ENCODE peak calls at places on chromosomes 12 and 14, in five cellular contexts. H is IMR-90, C is foreskin fibroblast, L is A673, G is MM.1S. K is an unnamed sample.
A peak's percentile ranks its signal among the peaks of the same experiment; 100 is the strongest.

GRCh38 chr12:90163975-90164374 is 455.3 kb upstream of the ATP2B1 start:
- DNase-seq in H (no peak), C (no peak), L (peak; percentile 9), G (no peak), K (no peak)

GRCh38 chr14:81521356-81521755 is 12.3 kb downstream of the SEL1L start:
- DNase-seq in H (no peak), C (no peak), L (no peak), G (no peak), K (no peak)

GRCh38 chr14:92490239-92490959 is 23.2 kb upstream of the RIN3 start:
- DNase-seq in H (peak; percentile 23), C (no peak), L (no peak), G (no peak), K (no peak)

GRCh38 chr12:2396448-2396871 is 343.7 kb downstream of the CACNA1C start:
- DNase-seq in H (peak; percentile 52), C (peak; percentile 23), L (no peak), G (no peak), K (peak; percentile 76)

GRCh38 chr14:59829469-59829868 is 41.1 kb downstream of the RTN1 start:
- DNase-seq in H (no peak), C (no peak), L (peak; percentile 25), G (no peak), K (no peak)

GRCh38 chr12:133080051-133080618 is 588 bp upstream of the ZNF140 start:
- DNase-seq in H (peak; percentile 99), C (peak; percentile 100), L (peak; percentile 99), G (peak; percentile 93), K (peak; percentile 99)

GRCh38 chr12:92860521-92860920 is 68.6 kb downstream of the EEA1 start:
- DNase-seq in H (peak; percentile 31), C (no peak), L (no peak), G (no peak), K (no peak)

GRCh38 chr14:20866194-20866593 is 25.0 kb upstream of the RNASE3 start:
- DNase-seq in H (no peak), C (no peak), L (no peak), G (no peak), K (no peak)

GRCh38 chr12:78261901-78262300 is 431.2 kb downstream of the NAV3 start:
- DNase-seq in H (no peak), C (no peak), L (no peak), G (no peak), K (no peak)

GRCh38 chr12:1629338-1630080 is 478 bp downstream of the WNT5B start:
- DNase-seq in H (no peak), C (no peak), L (no peak), G (no peak), K (no peak)

GRCh38 chr12:108826807-108827721 is 30.3 kb downstream of the SSH1 start:
- DNase-seq in H (peak; percentile 60), C (no peak), L (no peak), G (no peak), K (no peak)

GRCh38 chr14:65940056-65940735 is 527.7 kb downstream of the FUT8 start:
- DNase-seq in H (no peak), C (no peak), L (peak; percentile 30), G (no peak), K (no peak)

GRCh38 chr14:53411110-53411509 is 258.0 kb upstream of the DDHD1 start:
- DNase-seq in H (peak; percentile 94), C (peak; percentile 87), L (no peak), G (no peak), K (no peak)

GRCh38 chr12:26648584-26648983 is 184.4 kb downstream of the ITPR2 start:
- DNase-seq in H (peak; percentile 95), C (peak; percentile 59), L (no peak), G (no peak), K (no peak)

GRCh38 chr12:100953677-100954076 is 159.1 kb downstream of the ANO4 start:
- DNase-seq in H (no peak), C (no peak), L (no peak), G (no peak), K (no peak)

GRCh38 chr14:70563417-70563816 is 28.6 kb upstream of the ADAM20 start:
- DNase-seq in H (no peak), C (no peak), L (no peak), G (no peak), K (no peak)

GRCh38 chr12:63863658-63864455 is 19.4 kb downstream of the SRGAP1 start:
- DNase-seq in H (peak; percentile 43), C (no peak), L (no peak), G (no peak), K (no peak)

GRCh38 chr14:84477996-84478395 is 1051.9 kb upstream of the FLRT2 start:
- DNase-seq in H (no peak), C (no peak), L (no peak), G (no peak), K (no peak)

GRCh38 chr12:7376196-7376595 is 67.8 kb downstream of the CD163L1 start:
- DNase-seq in H (peak; percentile 72), C (peak; percentile 72), L (no peak), G (no peak), K (no peak)

GRCh38 chr14:58736606-58737005 is 98.8 kb downstream of the DACT1 start:
- DNase-seq in H (no peak), C (no peak), L (no peak), G (no peak), K (no peak)

GRCh38 chr14:103121846-103122577 is 1.2 kb upstream of the TNFAIP2 start:
- DNase-seq in H (peak; percentile 53), C (no peak), L (peak; percentile 84), G (no peak), K (peak; percentile 89)

GRCh38 chr14:37592288-37593274 is 2.5 kb downstream of the FOXA1 start:
- DNase-seq in H (no peak), C (no peak), L (no peak), G (no peak), K (peak; percentile 73)

GRCh38 chr12:52601671-52602070 is 408 bp upstream of the KRT72 start:
- DNase-seq in H (no peak), C (no peak), L (no peak), G (no peak), K (peak; percentile 18)

GRCh38 chr12:113781415-113782198 is 184.5 kb downstream of the RBM19 start:
- DNase-seq in H (peak; percentile 59), C (peak; percentile 60), L (no peak), G (no peak), K (no peak)

GRCh38 chr12:50201987-50202521 is 34.9 kb upstream of the CERS5 start:
- DNase-seq in H (peak; percentile 96), C (peak; percentile 92), L (no peak), G (no peak), K (no peak)

GRCh38 chr12:93380480-93381121 is 2.9 kb downstream of the NUDT4 start:
- DNase-seq in H (peak; percentile 70), C (no peak), L (peak; percentile 21), G (peak; percentile 39), K (no peak)

GRCh38 chr12:39617887-39618286 is 1.7 kb downstream of the ABCD2 start:
- DNase-seq in H (no peak), C (no peak), L (no peak), G (peak; percentile 36), K (no peak)
- H3K4me3 ChIP-seq in H (no peak overlapping the region), C (no peak overlapping the region), L (no peak overlapping the region), G (peak overlapping the region; percentile 87), K (peak overlapping the region; percentile 62)

DNA sequence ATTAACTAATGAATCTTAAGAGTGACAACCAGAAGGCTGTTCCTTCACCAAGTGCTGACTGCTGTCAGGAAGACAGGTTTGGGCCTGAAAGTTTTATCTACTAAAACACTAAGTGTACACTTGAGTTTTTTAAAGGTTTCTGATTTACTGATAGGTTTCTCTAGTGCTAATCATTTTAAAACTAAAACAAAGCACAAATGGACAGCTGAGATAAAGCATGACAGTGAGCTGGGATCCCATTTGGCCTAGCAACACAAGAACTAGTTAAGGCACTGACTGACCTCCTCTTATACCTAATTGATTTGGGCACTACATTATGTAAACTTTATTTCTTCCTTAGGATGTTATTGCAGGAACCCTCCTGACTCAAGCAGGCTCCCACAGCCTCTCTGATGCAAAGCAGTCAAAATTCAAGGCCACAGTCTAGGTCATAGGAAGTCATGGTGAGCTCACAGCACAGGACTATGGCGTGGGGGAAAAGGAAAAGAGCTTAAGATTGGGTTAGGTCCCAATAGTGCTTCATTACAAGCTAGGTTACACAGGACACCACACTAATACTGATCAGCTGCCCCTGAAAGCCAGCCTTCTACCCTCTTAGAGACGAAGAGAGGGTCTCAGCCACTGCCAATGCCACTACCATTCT is 3.5 kb downstream of the STXBP6 start:
- DNase-seq in H (peak; percentile 26), C (peak; percentile 14), L (no peak), G (no peak), K (no peak)
- TF ChIP-seq CTCF in H (no peak), C (no peak), L (no peak), G (no peak), K (no peak)

DNA sequence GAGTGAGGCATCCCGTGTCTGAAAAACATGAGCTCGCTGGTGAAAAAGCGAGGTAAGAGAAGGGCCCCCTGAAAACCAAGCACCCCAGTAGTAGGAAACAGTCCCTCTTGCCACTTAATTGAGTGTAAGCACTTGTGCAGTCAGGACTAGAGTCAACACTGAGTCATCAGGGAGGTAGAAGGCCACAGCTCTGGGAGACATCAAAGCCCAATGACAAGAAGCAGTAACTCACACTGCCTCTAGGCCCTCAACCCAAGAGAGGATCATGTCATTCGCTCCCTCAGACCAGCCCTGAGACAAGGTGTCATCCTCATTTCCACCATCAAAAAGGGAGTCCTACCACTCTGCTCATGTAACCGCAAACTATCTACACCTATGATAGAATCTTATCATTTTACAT is 17.8 kb downstream of the POMT2 start:
- DNase-seq in H (peak; percentile 77), C (peak; percentile 55), L (no peak), G (no peak), K (no peak)
- H3K4me3 ChIP-seq in H (no peak overlapping the region), C (no peak overlapping the region), L (no peak overlapping the region), G (no peak overlapping the region), K (no peak overlapping the region)

GRCh38 chr14:97833291-97833690 is 1036.1 kb downstream of the VRK1 start:
- DNase-seq in H (no peak), C (no peak), L (no peak), G (no peak), K (no peak)
- TF ChIP-seq CTCF in H (no peak), C (no peak), L (no peak), G (no peak), K (no peak)

DNA sequence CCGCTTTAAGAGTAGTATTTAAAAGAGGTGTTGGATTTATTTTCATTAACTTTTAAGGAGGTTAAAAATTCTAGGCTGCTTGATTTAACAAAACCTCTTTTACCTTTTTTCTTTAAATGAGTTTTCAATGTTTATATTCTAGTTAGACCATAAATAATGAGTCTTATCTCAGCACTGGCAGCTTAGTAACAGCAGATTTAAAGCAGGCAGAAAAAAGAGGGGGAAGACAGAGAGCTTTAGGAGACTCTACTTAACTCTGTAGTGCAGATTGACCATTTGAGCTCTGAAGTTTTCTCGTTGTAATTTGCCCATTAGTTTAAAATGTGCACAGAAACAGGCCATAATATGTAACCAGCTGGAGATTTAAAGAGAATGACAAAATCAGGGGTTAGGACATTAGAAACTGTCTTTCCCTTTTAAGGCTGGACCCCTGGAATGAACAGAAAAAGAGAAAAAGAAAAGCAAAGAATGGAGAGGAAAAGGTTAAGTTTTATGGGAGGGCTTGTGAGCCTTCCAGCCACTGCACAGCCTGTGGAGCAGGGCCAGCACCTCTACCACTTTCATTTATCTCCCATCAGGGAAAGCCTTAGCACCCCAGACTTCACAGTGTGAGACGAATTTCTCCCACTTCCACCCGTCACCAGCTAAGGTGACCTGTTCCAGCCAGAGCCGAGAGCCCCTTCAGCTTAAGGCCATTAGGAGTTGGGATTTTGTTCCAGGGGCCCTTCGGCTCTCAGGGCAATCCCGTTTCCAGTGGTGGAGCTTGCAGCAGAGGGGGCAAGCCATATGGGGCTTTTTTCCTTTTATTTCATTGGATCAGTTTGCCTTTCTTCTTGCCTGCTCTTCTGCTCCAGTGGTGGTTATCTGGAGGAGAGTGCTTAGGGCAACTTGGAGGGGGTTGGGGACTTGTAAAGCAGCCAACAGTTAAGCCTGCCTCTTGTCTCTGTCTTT is 8.1 kb downstream of the IL22 start:
- DNase-seq in H (peak; percentile 24), C (no peak), L (no peak), G (no peak), K (no peak)
- H3K4me3 ChIP-seq in H (no peak overlapping the region), C (no peak overlapping the region), L (no peak overlapping the region), G (no peak overlapping the region), K (peak overlapping the region; percentile 24)

GRCh38 chr12:120712654-120713053 is 2.4 kb downstream of the UNC119B start:
- DNase-seq in H (no peak), C (no peak), L (no peak), G (no peak), K (no peak)
- TF ChIP-seq CTCF in H (no peak), C (no peak), L (no peak), G (no peak), K (no peak)